ENCODE peak calls at places on chromosomes 11 and 22, in nine cellular contexts. One of them, this sample, is unnamed.
A peak's percentile ranks its signal among the peaks of the same experiment; 100 is the strongest.

GRCh38 chr22:44520695-44521094 is 22.7 kb upstream of the RTL6 start:
- DNase-seq in gastrocnemius medialis: no peak
- DNase-seq in upper lobe of right lung: no peak
- DNase-seq in right atrium auricular region: peak; percentile 36
- DNase-seq in neuronal stem cell: no peak
- DNase-seq in Peyer's patch: no peak
- DNase-seq in cardiac muscle cell: no peak
- DNase-seq in PC-3: no peak
- DNase-seq in fibroblast of lung: peak; percentile 73
- DNase-seq in this sample: no peak

GRCh38 chr11:10540546-10540914 is 457 bp downstream of the RNF141 start:
- DNase-seq in Peyer's patch: no peak
- DNase-seq in gastrocnemius medialis: peak; percentile 51
- DNase-seq in fibroblast of lung: peak; percentile 57
- DNase-seq in PC-3: no peak
- DNase-seq in cardiac muscle cell: peak; percentile 75
- DNase-seq in right atrium auricular region: no peak
- DNase-seq in neuronal stem cell: no peak
- DNase-seq in upper lobe of right lung: no peak
- DNase-seq in this sample: no peak

GRCh38 chr11:10480026-10480425 is 25.0 kb downstream of the AMPD3 start:
- DNase-seq in right atrium auricular region: no peak
- DNase-seq in upper lobe of right lung: no peak
- DNase-seq in fibroblast of lung: no peak
- DNase-seq in Peyer's patch: no peak
- DNase-seq in neuronal stem cell: no peak
- DNase-seq in PC-3: no peak
- DNase-seq in cardiac muscle cell: no peak
- DNase-seq in gastrocnemius medialis: no peak
- DNase-seq in this sample: no peak

GRCh38 chr22:49586873-49587272 is 240.8 kb downstream of the BRD1 start:
- DNase-seq in cardiac muscle cell: no peak
- DNase-seq in right atrium auricular region: no peak
- DNase-seq in Peyer's patch: no peak
- DNase-seq in upper lobe of right lung: peak; percentile 50
- DNase-seq in gastrocnemius medialis: no peak
- DNase-seq in fibroblast of lung: no peak
- DNase-seq in PC-3: no peak
- DNase-seq in neuronal stem cell: no peak
- DNase-seq in this sample: no peak

GRCh38 chr11:61048368-61049065 is 53.8 kb upstream of the CD5 start:
- DNase-seq in neuronal stem cell: no peak
- DNase-seq in upper lobe of right lung: no peak
- DNase-seq in Peyer's patch: no peak
- DNase-seq in fibroblast of lung: no peak
- DNase-seq in PC-3: no peak
- DNase-seq in cardiac muscle cell: no peak
- DNase-seq in right atrium auricular region: no peak
- DNase-seq in gastrocnemius medialis: no peak
- DNase-seq in this sample: no peak

GRCh38 chr22:26756675-26757293 is 99.4 kb downstream of the MIAT start:
- DNase-seq in Peyer's patch: peak; percentile 64
- DNase-seq in gastrocnemius medialis: no peak
- DNase-seq in fibroblast of lung: peak; percentile 89
- DNase-seq in upper lobe of right lung: peak; percentile 74
- DNase-seq in PC-3: peak; percentile 37
- DNase-seq in neuronal stem cell: peak; percentile 67
- DNase-seq in right atrium auricular region: peak; percentile 64
- DNase-seq in cardiac muscle cell: peak; percentile 63
- DNase-seq in this sample: no peak

GRCh38 chr22:28904211-28904808 is 20.9 kb downstream of the ZNRF3 start:
- DNase-seq in Peyer's patch: no peak
- DNase-seq in fibroblast of lung: peak; percentile 76
- DNase-seq in neuronal stem cell: no peak
- DNase-seq in right atrium auricular region: no peak
- DNase-seq in cardiac muscle cell: no peak
- DNase-seq in gastrocnemius medialis: no peak
- DNase-seq in PC-3: no peak
- DNase-seq in upper lobe of right lung: no peak
- DNase-seq in this sample: no peak

GRCh38 chr11:40062616-40063015 is 1396.8 kb downstream of the LRRC4C start:
- DNase-seq in upper lobe of right lung: no peak
- DNase-seq in Peyer's patch: no peak
- DNase-seq in right atrium auricular region: no peak
- DNase-seq in PC-3: peak; percentile 34
- DNase-seq in fibroblast of lung: peak; percentile 5
- DNase-seq in neuronal stem cell: no peak
- DNase-seq in cardiac muscle cell: no peak
- DNase-seq in gastrocnemius medialis: no peak
- DNase-seq in this sample: no peak

GRCh38 chr11:116059909-116060308 is 555.7 kb upstream of the CADM1 start:
- DNase-seq in PC-3: no peak
- DNase-seq in Peyer's patch: no peak
- DNase-seq in cardiac muscle cell: no peak
- DNase-seq in right atrium auricular region: no peak
- DNase-seq in gastrocnemius medialis: no peak
- DNase-seq in neuronal stem cell: no peak
- DNase-seq in upper lobe of right lung: no peak
- DNase-seq in fibroblast of lung: no peak
- DNase-seq in this sample: no peak

GRCh38 chr22:23908561-23909205 is 14.5 kb downstream of the MIF start:
- DNase-seq in gastrocnemius medialis: no peak
- DNase-seq in right atrium auricular region: no peak
- DNase-seq in neuronal stem cell: no peak
- DNase-seq in upper lobe of right lung: no peak
- DNase-seq in cardiac muscle cell: no peak
- DNase-seq in PC-3: no peak
- DNase-seq in Peyer's patch: no peak
- DNase-seq in fibroblast of lung: no peak
- DNase-seq in this sample: no peak

GRCh38 chr22:27853404-27853803 is 51.8 kb upstream of the MN1 start:
- DNase-seq in upper lobe of right lung: no peak
- DNase-seq in right atrium auricular region: no peak
- DNase-seq in PC-3: no peak
- DNase-seq in cardiac muscle cell: no peak
- DNase-seq in fibroblast of lung: no peak
- DNase-seq in gastrocnemius medialis: no peak
- DNase-seq in Peyer's patch: no peak
- DNase-seq in neuronal stem cell: no peak
- DNase-seq in this sample: no peak

GRCh38 chr11:69984457-69985261 is 93.5 kb upstream of the ANO1 start:
- DNase-seq in neuronal stem cell: no peak
- DNase-seq in upper lobe of right lung: peak; percentile 49
- DNase-seq in PC-3: no peak
- DNase-seq in cardiac muscle cell: peak; percentile 23
- DNase-seq in gastrocnemius medialis: no peak
- DNase-seq in right atrium auricular region: no peak
- DNase-seq in Peyer's patch: peak; percentile 45
- DNase-seq in fibroblast of lung: peak; percentile 19
- DNase-seq in this sample: no peak

GRCh38 chr11:121039971-121040613 is 16.2 kb downstream of the TBCEL start:
- DNase-seq in fibroblast of lung: no peak
- DNase-seq in PC-3: no peak
- DNase-seq in gastrocnemius medialis: no peak
- DNase-seq in Peyer's patch: no peak
- DNase-seq in upper lobe of right lung: no peak
- DNase-seq in right atrium auricular region: no peak
- DNase-seq in cardiac muscle cell: no peak
- DNase-seq in neuronal stem cell: no peak
- DNase-seq in this sample: no peak

GRCh38 chr11:6443269-6444003 is 2.6 kb upstream of the HPX start:
- DNase-seq in gastrocnemius medialis: peak; percentile 33
- DNase-seq in cardiac muscle cell: peak; percentile 76
- DNase-seq in fibroblast of lung: peak; percentile 45
- DNase-seq in upper lobe of right lung: peak; percentile 78
- DNase-seq in neuronal stem cell: peak; percentile 31
- DNase-seq in PC-3: peak; percentile 58
- DNase-seq in Peyer's patch: peak; percentile 67
- DNase-seq in right atrium auricular region: peak; percentile 64
- DNase-seq in this sample: peak; percentile 62

GRCh38 chr22:37817705-37818311 is 5.4 kb upstream of the GALR3 start:
- DNase-seq in fibroblast of lung: peak; percentile 76
- DNase-seq in neuronal stem cell: peak; percentile 78
- DNase-seq in PC-3: peak; percentile 75
- DNase-seq in gastrocnemius medialis: peak; percentile 74
- DNase-seq in upper lobe of right lung: peak; percentile 89
- DNase-seq in Peyer's patch: peak; percentile 91
- DNase-seq in cardiac muscle cell: peak; percentile 92
- DNase-seq in right atrium auricular region: peak; percentile 84
- DNase-seq in this sample: peak; percentile 68

GRCh38 chr11:44814881-44815592 is 88.3 kb downstream of the TSPAN18 start:
- DNase-seq in gastrocnemius medialis: no peak
- DNase-seq in fibroblast of lung: peak; percentile 78
- DNase-seq in PC-3: no peak
- DNase-seq in neuronal stem cell: no peak
- DNase-seq in Peyer's patch: no peak
- DNase-seq in right atrium auricular region: no peak
- DNase-seq in upper lobe of right lung: peak; percentile 49
- DNase-seq in cardiac muscle cell: no peak
- DNase-seq in this sample: no peak

GRCh38 chr22:35317680-35318290 is 18.1 kb downstream of the TOM1 start:
- DNase-seq in neuronal stem cell: no peak
- DNase-seq in right atrium auricular region: no peak
- DNase-seq in fibroblast of lung: no peak
- DNase-seq in Peyer's patch: peak; percentile 20
- DNase-seq in gastrocnemius medialis: peak; percentile 11
- DNase-seq in upper lobe of right lung: peak; percentile 40
- DNase-seq in PC-3: no peak
- DNase-seq in cardiac muscle cell: no peak
- DNase-seq in this sample: no peak

DNA sequence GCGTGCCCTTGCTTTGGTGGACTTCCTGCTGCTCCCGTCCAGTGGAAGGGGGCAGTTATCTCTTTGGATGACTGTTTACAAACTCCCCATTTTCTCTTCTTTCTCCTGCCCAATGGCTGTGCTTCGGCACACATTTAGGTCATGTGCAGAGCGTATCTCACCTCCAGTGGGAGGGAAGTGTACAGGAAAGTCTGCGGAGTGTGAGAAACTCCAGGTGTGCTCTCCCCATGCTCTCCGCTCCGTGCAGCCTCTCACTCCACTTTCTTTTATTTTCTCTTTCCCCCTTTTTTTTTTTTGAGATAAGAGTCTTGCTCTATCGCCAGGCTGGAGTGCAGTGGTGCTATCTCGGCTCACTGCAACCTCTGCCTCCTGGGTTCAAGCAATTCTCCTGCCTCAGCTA is 11.9 kb upstream of the TEF start:
- DNase-seq in gastrocnemius medialis: no peak
- DNase-seq in fibroblast of lung: no peak
- DNase-seq in cardiac muscle cell: no peak
- DNase-seq in upper lobe of right lung: no peak
- DNase-seq in right atrium auricular region: no peak
- DNase-seq in neuronal stem cell: no peak
- DNase-seq in PC-3: no peak
- DNase-seq in Peyer's patch: no peak
- DNase-seq in this sample: no peak
- H3K4me3 ChIP-seq in gastrocnemius medialis: no peak overlapping the region
- H3K4me3 ChIP-seq in fibroblast of lung: no peak overlapping the region
- H3K4me3 ChIP-seq in cardiac muscle cell: no peak overlapping the region
- H3K4me3 ChIP-seq in upper lobe of right lung: peak overlapping the region; percentile 58
- H3K4me3 ChIP-seq in right atrium auricular region: no peak overlapping the region
- H3K4me3 ChIP-seq in neuronal stem cell: no peak overlapping the region
- H3K4me3 ChIP-seq in PC-3: no peak overlapping the region
- H3K4me3 ChIP-seq in Peyer's patch: no peak overlapping the region
- H3K4me3 ChIP-seq in this sample: no peak overlapping the region

GRCh38 chr11:75174348-75174747 is 23.4 kb downstream of the SLCO2B1 start:
- DNase-seq in right atrium auricular region: no peak
- DNase-seq in fibroblast of lung: no peak
- DNase-seq in upper lobe of right lung: no peak
- DNase-seq in cardiac muscle cell: no peak
- DNase-seq in neuronal stem cell: no peak
- DNase-seq in gastrocnemius medialis: no peak
- DNase-seq in Peyer's patch: no peak
- DNase-seq in PC-3: no peak
- DNase-seq in this sample: no peak
- H3K27ac ChIP-seq in right atrium auricular region: peak overlapping the region; percentile 58
- H3K27ac ChIP-seq in fibroblast of lung: no peak overlapping the region
- H3K27ac ChIP-seq in upper lobe of right lung: peak overlapping the region; percentile 72
- H3K27ac ChIP-seq in cardiac muscle cell: no peak overlapping the region
- H3K27ac ChIP-seq in neuronal stem cell: no peak overlapping the region
- H3K27ac ChIP-seq in gastrocnemius medialis: no peak overlapping the region
- H3K27ac ChIP-seq in Peyer's patch: peak overlapping the region; percentile 57
- H3K27ac ChIP-seq in PC-3: no peak overlapping the region
- H3K27ac ChIP-seq in this sample: no peak overlapping the region

DNA sequence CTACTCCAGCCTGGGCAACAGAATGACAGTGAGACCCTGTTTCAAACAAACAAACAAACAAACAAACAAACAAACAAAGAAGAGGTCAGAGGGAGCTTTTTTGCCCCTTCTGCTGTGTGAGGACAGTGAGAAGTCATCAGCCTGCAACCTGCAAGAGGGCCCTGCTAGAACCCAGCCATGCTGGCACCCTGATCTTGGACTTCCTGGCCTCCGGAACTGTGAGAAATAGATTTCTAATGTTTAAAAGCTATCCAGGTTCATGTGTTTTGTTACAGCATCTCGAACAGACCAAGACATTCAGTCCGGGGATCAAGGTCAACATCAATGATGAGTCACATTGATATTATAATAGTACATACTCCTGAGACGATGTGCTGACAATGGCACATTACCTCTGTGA is 41.4 kb upstream of the GRAMD1B start:
- DNase-seq in right atrium auricular region: no peak
- DNase-seq in gastrocnemius medialis: no peak
- DNase-seq in Peyer's patch: no peak
- DNase-seq in upper lobe of right lung: no peak
- DNase-seq in neuronal stem cell: no peak
- DNase-seq in cardiac muscle cell: no peak
- DNase-seq in fibroblast of lung: no peak
- DNase-seq in PC-3: no peak
- DNase-seq in this sample: no peak
- H3K27me3 ChIP-seq in right atrium auricular region: no peaks in the 10 kb centered on the region
- H3K27me3 ChIP-seq in gastrocnemius medialis: no peaks in the 10 kb centered on the region
- H3K27me3 ChIP-seq in Peyer's patch: no peaks in the 10 kb centered on the region
- H3K27me3 ChIP-seq in upper lobe of right lung: no peaks in the 10 kb centered on the region
- H3K27me3 ChIP-seq in neuronal stem cell: peaks cover 8% of the 10 kb centered on the region
- H3K27me3 ChIP-seq in cardiac muscle cell: no peaks in the 10 kb centered on the region
- H3K27me3 ChIP-seq in fibroblast of lung: peaks cover 2% of the 10 kb centered on the region
- H3K27me3 ChIP-seq in PC-3: peaks cover 14% of the 10 kb centered on the region
- H3K27me3 ChIP-seq in this sample: no peaks in the 10 kb centered on the region

DNA sequence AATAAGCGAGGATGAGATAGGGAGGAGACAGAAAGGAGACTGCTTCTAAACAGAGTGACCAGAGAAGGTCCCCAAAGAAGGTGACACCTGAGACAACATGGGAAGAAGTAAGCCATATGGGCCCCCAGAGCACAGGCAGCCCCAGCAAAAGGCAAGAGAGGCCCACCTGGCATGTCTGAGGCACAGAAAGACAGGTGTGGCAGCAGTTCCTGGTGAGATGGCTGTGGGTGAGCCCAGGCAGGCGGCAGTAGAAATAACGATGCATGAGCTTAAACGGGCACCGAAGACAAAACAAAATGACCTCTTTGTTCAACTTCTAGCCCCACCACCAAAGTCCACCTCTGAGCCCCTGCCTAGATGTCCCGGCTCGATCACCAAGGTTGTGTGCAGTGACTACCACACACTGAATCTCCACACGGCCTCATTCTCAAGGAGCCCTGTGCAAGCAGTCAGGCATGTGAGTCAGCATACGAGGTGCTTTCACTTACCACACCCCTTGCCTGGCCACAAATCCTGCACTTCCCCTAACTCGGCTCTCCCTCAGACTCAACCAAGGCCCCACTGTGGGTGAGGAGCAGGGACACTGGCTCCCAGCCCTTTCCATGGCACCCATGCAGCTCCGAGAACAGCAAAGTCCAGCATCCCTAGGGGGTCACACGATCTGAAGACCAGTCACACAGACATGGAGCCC is 77.6 kb downstream of the PACSIN2 start:
- DNase-seq in right atrium auricular region: no peak
- DNase-seq in neuronal stem cell: no peak
- DNase-seq in PC-3: peak; percentile 79
- DNase-seq in Peyer's patch: peak; percentile 67
- DNase-seq in upper lobe of right lung: peak; percentile 80
- DNase-seq in fibroblast of lung: peak; percentile 91
- DNase-seq in cardiac muscle cell: no peak
- DNase-seq in gastrocnemius medialis: no peak
- DNase-seq in this sample: no peak
- H3K4me3 ChIP-seq in right atrium auricular region: no peak overlapping the region
- H3K4me3 ChIP-seq in neuronal stem cell: no peak overlapping the region
- H3K4me3 ChIP-seq in PC-3: no peak overlapping the region
- H3K4me3 ChIP-seq in Peyer's patch: no peak overlapping the region
- H3K4me3 ChIP-seq in upper lobe of right lung: no peak overlapping the region
- H3K4me3 ChIP-seq in fibroblast of lung: no peak overlapping the region
- H3K4me3 ChIP-seq in cardiac muscle cell: no peak overlapping the region
- H3K4me3 ChIP-seq in gastrocnemius medialis: no peak overlapping the region
- H3K4me3 ChIP-seq in this sample: no peak overlapping the region

This sample was measured in CD4-positive, CD25-positive, alpha-beta regulatory T cell.